ENCODE peak calls at places on chromosomes 3 and 15, in eight cellular contexts. L, E, N, B, Q, K, M and A are unnamed samples.

GRCh38 chr15:41854443-41854842 is 15.8 kb downstream of the PLA2G4B start:
- DNase-seq in L (no peak), E (no peak), Q (no peak), K (no peak), B (no peak), M (no peak), N (no peak), A (no peak)

GRCh38 chr3:49750056-49750455 is 26.3 kb upstream of the GMPPB start:
- DNase-seq in E (no peak), L (no peak), M (no peak), K (no peak), B (no peak), N (no peak), Q (no peak), A (no peak)

GRCh38 chr3:30952786-30953185 is 58.3 kb upstream of the GADL1 start:
- DNase-seq in M (no peak), L (no peak), B (no peak), E (no peak), K (no peak), Q (no peak), N (no peak), A (no peak)

GRCh38 chr3:25728101-25728500 is 55.1 kb downstream of the NGLY1 start:
- DNase-seq in L (no peak), Q (no peak), N (no peak), K (no peak), B (no peak), M (no peak), E (no peak), A (no peak)

GRCh38 chr15:65529754-65530317 is 427 bp upstream of the HACD3 start:
- DNase-seq in Q (no peak), M (no peak), E (no peak), L (no peak), N (no peak), B (no peak), K (no peak), A (no peak)

GRCh38 chr3:171248426-171249115 is 211.6 kb downstream of the TNIK start:
- DNase-seq in B (no peak), N (no peak), Q (no peak), K (no peak), M (no peak), E (no peak), L (no peak), A (no peak)

GRCh38 chr15:29105151-29105785 is 164.4 kb downstream of the NSMCE3 start:
- DNase-seq in L (no peak), M (no peak), N (no peak), B (no peak), K (no peak), Q (no peak), E (no peak), A (no peak)

GRCh38 chr3:141797167-141797773 is 34.1 kb downstream of the GRK7 start:
- DNase-seq in Q (peak; percentile 25), K (peak; percentile 69), N (peak; percentile 40), M (peak; percentile 22), B (peak; percentile 68), E (no peak), L (peak; percentile 81), A (peak; percentile 42)

DNA sequence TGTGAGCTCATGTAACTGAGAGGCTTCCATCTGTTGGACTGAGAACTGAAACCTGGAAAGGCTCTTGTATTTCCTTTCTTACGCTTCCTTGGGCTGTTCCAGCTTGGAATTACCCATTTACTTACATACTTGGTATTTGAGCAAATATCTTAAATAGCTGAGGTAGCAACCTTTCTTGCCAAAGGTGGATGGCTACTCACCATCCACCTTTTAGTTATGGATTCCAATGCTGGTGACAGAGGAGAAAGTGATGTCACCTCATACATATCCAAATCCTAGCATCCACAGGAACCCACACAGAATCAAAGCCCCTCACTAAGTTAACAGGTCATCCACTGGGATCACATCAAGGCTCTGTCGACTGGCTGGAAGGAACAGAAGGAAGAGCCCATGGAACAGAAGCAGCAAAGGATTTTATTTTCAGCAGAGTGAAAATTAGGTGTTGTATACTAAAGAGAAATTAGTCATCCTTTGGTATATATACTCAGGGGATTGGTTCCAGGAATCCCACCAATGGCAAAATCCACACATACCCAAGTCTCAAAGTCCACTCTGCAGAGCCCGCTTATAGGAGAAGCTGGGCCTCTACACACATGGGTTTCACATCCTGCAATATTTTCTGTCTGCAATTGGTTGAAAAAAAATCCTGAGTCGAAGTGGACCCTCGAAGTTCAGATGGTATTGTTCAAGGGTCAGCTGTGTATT is 20.7 kb downstream of the VGLL4 start:
- DNase-seq in L (no peak), B (no peak), M (no peak), E (no peak), K (no peak), N (no peak), Q (no peak), A (no peak)
- H3K27ac ChIP-seq in L (no peak overlapping the region), B (no peak overlapping the region), M (no peak overlapping the region), E (no peak overlapping the region), K (no peak overlapping the region), N (no peak overlapping the region), Q (no peak overlapping the region), A (peak overlapping the region; percentile 13)

DNA sequence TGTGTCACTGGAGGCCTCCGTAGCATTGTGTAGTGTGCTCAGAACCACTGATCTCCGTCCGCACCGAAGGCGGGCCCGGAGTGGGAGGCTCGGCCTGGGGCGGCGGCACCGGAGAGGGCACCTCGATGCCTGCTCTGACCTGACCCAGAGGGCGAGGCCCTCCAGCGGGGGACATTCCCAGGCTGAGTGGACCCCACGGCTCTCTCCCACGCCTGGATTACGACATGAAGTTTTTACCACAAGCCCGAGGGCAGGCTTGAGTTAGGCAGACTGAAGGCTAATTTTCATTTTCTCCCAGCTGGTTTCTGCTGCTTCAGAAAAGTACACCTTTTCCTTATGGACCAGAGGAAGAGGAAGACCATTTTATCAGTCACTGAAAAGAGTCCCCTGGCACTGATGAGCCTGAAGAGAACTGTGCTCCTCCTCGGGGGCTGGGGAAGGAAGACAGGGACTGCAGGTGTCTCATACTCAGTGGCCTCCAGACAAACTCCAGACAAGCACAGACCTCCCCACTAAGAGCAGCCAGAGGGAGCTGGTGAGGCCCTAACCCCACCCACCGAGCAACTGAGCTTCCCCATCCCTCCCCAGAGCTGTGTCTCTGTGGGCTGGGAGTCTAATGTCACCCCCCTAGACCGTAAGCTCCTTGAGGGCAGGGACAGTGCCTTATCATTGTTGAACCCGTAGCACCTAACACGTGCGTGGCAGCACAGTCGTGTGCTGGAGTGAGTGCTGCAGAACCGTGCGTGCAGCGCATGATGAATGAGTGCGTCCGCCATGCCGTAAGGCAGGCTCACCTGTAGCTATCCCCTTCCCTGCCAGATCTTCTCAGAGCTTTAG is 74.5 kb upstream of the BLM start:
- DNase-seq in M (no peak), L (no peak), N (no peak), Q (no peak), K (no peak), E (no peak), B (no peak), A (no peak)
- TF ChIP-seq CTCF in M (no peak), L (no peak), N (no peak), Q (no peak), K (no peak), E (peak; percentile 27), B (no peak), A (peak; percentile 42)

DNA sequence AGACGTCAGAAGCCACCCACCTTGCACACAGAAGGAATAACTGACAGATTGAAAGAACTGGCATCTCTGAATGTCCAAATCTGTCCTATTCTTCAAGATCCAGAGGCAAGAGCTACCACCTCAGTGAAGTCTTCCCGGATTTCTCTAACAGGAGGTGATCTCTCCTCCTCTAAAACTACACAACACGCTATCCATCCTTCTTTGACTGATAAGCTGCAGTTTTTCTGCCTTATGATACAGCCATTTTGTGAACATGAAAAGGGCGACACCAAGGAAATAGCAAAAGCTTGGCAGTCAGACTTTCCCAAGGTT is 37.1 kb upstream of the HES1 start:
- DNase-seq in B (no peak), M (no peak), N (no peak), K (no peak), Q (no peak), E (no peak), L (no peak), A (no peak)
- H3K27me3 ChIP-seq in B (no peaks in the 10 kb centered on the region), M (no peaks in the 10 kb centered on the region), N (no peaks in the 10 kb centered on the region), K (no peaks in the 10 kb centered on the region), Q (no peaks in the 10 kb centered on the region), E (no peaks in the 10 kb centered on the region), L (peaks cover 57% of the 10 kb centered on the region), A (no peaks in the 10 kb centered on the region)

GRCh38 chr15:25903024-25903581 is 40.0 kb upstream of the ATP10A start:
- DNase-seq in K (peak; percentile 80), B (no peak), N (no peak), M (no peak), L (no peak), Q (no peak), E (peak; percentile 80), A (no peak)
- H3K27ac ChIP-seq in K (no peak overlapping the region), B (no peak overlapping the region), N (no peak overlapping the region), M (no peak overlapping the region), L (no peak overlapping the region), Q (no peak overlapping the region), E (peak overlapping the region; percentile 74), A (no peak overlapping the region)

GRCh38 chr3:48639944-48640606 is 4.8 kb upstream of the SLC26A6 start:
- DNase-seq in B (no peak), K (no peak), M (no peak), N (no peak), Q (no peak), E (no peak), L (no peak), A (no peak)

GRCh38 chr3:48635222-48636021 is at the start of gene SLC26A6:
- DNase-seq in M (peak; percentile 88), E (peak; percentile 98), Q (peak; percentile 94), K (peak; percentile 98), N (peak; percentile 97), B (peak; percentile 97), L (peak; percentile 98), A (peak; percentile 98)

GRCh38 chr3:48636149-48636548 is 888 bp upstream of the SLC26A6 start:
- DNase-seq in M (no peak), E (no peak), B (no peak), K (no peak), L (no peak), Q (no peak), N (no peak), A (no peak)

GRCh38 chr3:48634661-48635221 is 520 bp downstream of the SLC26A6 start:
- DNase-seq in N (peak; percentile 48), M (peak; percentile 28), B (peak; percentile 79), E (peak; percentile 53), K (peak; percentile 82), L (peak; percentile 55), Q (peak; percentile 36), A (peak; percentile 79)

DNA sequence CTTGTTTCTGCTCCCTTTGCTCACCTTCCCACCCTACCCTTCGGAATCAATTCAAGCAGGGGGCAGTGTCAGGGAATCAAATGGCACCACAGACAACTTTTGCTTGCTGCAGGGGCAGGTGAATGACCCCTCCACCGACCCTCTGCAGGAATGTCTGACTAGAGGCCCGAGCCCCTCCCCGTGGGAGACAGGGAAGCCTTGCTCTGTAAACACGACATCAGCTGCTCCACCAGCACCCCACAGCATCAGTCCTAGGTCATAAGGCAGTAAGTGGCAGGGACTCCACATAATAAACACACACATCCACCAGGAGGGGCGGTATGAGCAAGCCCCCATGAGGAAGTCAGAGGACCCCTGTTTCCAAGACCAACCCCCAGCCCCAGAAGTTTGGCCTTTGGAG is 2.0 kb upstream of the SLC26A6 start:
- DNase-seq in L (no peak), E (no peak), M (no peak), B (no peak), K (no peak), Q (no peak), N (no peak), A (no peak)
- TF ChIP-seq CTCF in L (no peak), E (no peak), M (no peak), B (no peak), K (no peak), Q (no peak), N (no peak), A (no peak)